ENCODE peak calls at places on chromosomes 2 and 18, in eight cellular contexts. One of them, this sample, is unnamed. For H3K27me3 and H3K9me3, the result is how much of the 10 kb centered on the place peaks cover.

GRCh38 chr2:48530033-48530804 is at the start of gene STON1:
- DNase-seq in left ventricle myocardium inferior: peak
- DNase-seq in SJSA1: peak
- DNase-seq in heart right ventricle: peak
- DNase-seq in lower lobe of right lung: peak
- DNase-seq in MM.1S: no peak
- DNase-seq in AG04450: no peak
- DNase-seq in effector memory CD4-positive, alpha-beta T cell: peak
- DNase-seq in this sample: no peak

GRCh38 chr18:56873441-56874140 is 222.4 kb downstream of the WDR7 start:
- DNase-seq in effector memory CD4-positive, alpha-beta T cell: no peak
- DNase-seq in heart right ventricle: no peak
- DNase-seq in SJSA1: no peak
- DNase-seq in left ventricle myocardium inferior: no peak
- DNase-seq in AG04450: no peak
- DNase-seq in MM.1S: peak
- DNase-seq in lower lobe of right lung: no peak
- DNase-seq in this sample: no peak

GRCh38 chr2:30736461-30737325 is 70.6 kb downstream of the CAPN13 start:
- DNase-seq in heart right ventricle: no peak
- DNase-seq in MM.1S: no peak
- DNase-seq in SJSA1: no peak
- DNase-seq in effector memory CD4-positive, alpha-beta T cell: no peak
- DNase-seq in left ventricle myocardium inferior: no peak
- DNase-seq in AG04450: no peak
- DNase-seq in lower lobe of right lung: no peak
- DNase-seq in this sample: no peak

GRCh38 chr18:63131106-63131943 is 188.2 kb downstream of the BCL2 start:
- DNase-seq in effector memory CD4-positive, alpha-beta T cell: peak
- DNase-seq in AG04450: peak
- DNase-seq in SJSA1: peak
- DNase-seq in heart right ventricle: peak
- DNase-seq in MM.1S: peak
- DNase-seq in lower lobe of right lung: no peak
- DNase-seq in left ventricle myocardium inferior: no peak
- DNase-seq in this sample: peak

GRCh38 chr2:234802845-234803171 is 149.0 kb upstream of the SH3BP4 start:
- DNase-seq in lower lobe of right lung: no peak
- DNase-seq in SJSA1: no peak
- DNase-seq in heart right ventricle: no peak
- DNase-seq in MM.1S: no peak
- DNase-seq in left ventricle myocardium inferior: no peak
- DNase-seq in AG04450: no peak
- DNase-seq in effector memory CD4-positive, alpha-beta T cell: no peak
- DNase-seq in this sample: no peak

GRCh38 chr2:120656273-120656960 is 79.3 kb upstream of the GLI2 start:
- DNase-seq in heart right ventricle: no peak
- DNase-seq in effector memory CD4-positive, alpha-beta T cell: no peak
- DNase-seq in MM.1S: no peak
- DNase-seq in AG04450: no peak
- DNase-seq in lower lobe of right lung: no peak
- DNase-seq in left ventricle myocardium inferior: no peak
- DNase-seq in SJSA1: peak
- DNase-seq in this sample: no peak

GRCh38 chr2:207282916-207283315 is 117.2 kb upstream of the KLF7 start:
- DNase-seq in lower lobe of right lung: no peak
- DNase-seq in heart right ventricle: no peak
- DNase-seq in SJSA1: no peak
- DNase-seq in AG04450: no peak
- DNase-seq in left ventricle myocardium inferior: no peak
- DNase-seq in effector memory CD4-positive, alpha-beta T cell: no peak
- DNase-seq in MM.1S: no peak
- DNase-seq in this sample: no peak

GRCh38 chr2:207258191-207258991 is 92.6 kb upstream of the KLF7 start:
- DNase-seq in MM.1S: no peak
- DNase-seq in AG04450: peak
- DNase-seq in lower lobe of right lung: peak
- DNase-seq in effector memory CD4-positive, alpha-beta T cell: no peak
- DNase-seq in heart right ventricle: peak
- DNase-seq in SJSA1: peak
- DNase-seq in left ventricle myocardium inferior: peak
- DNase-seq in this sample: peak

GRCh38 chr2:212480447-212480846 is 58.2 kb downstream of the ERBB4 start:
- DNase-seq in MM.1S: no peak
- DNase-seq in AG04450: no peak
- DNase-seq in effector memory CD4-positive, alpha-beta T cell: no peak
- DNase-seq in lower lobe of right lung: no peak
- DNase-seq in heart right ventricle: no peak
- DNase-seq in left ventricle myocardium inferior: no peak
- DNase-seq in SJSA1: no peak
- DNase-seq in this sample: no peak

GRCh38 chr2:144550916-144551315 is 31.0 kb upstream of the ZEB2 start:
- DNase-seq in heart right ventricle: no peak
- DNase-seq in effector memory CD4-positive, alpha-beta T cell: no peak
- DNase-seq in AG04450: no peak
- DNase-seq in left ventricle myocardium inferior: no peak
- DNase-seq in lower lobe of right lung: no peak
- DNase-seq in MM.1S: no peak
- DNase-seq in SJSA1: no peak
- DNase-seq in this sample: no peak

GRCh38 chr2:63347361-63347760 is 240.9 kb downstream of the WDPCP start:
- DNase-seq in SJSA1: no peak
- DNase-seq in heart right ventricle: no peak
- DNase-seq in effector memory CD4-positive, alpha-beta T cell: no peak
- DNase-seq in AG04450: no peak
- DNase-seq in lower lobe of right lung: no peak
- DNase-seq in MM.1S: no peak
- DNase-seq in left ventricle myocardium inferior: no peak
- DNase-seq in this sample: no peak

GRCh38 chr2:68388772-68389171 is 23.7 kb downstream of the PLEK start:
- DNase-seq in MM.1S: no peak
- DNase-seq in AG04450: no peak
- DNase-seq in lower lobe of right lung: no peak
- DNase-seq in heart right ventricle: no peak
- DNase-seq in SJSA1: no peak
- DNase-seq in effector memory CD4-positive, alpha-beta T cell: no peak
- DNase-seq in left ventricle myocardium inferior: no peak
- DNase-seq in this sample: no peak

GRCh38 chr2:68391869-68392268 is 26.8 kb downstream of the PLEK start:
- DNase-seq in MM.1S: no peak
- DNase-seq in effector memory CD4-positive, alpha-beta T cell: no peak
- DNase-seq in AG04450: no peak
- DNase-seq in left ventricle myocardium inferior: no peak
- DNase-seq in heart right ventricle: no peak
- DNase-seq in SJSA1: no peak
- DNase-seq in lower lobe of right lung: no peak
- DNase-seq in this sample: no peak

GRCh38 chr2:68390600-68390999 is 25.5 kb downstream of the PLEK start:
- DNase-seq in left ventricle myocardium inferior: no peak
- DNase-seq in MM.1S: no peak
- DNase-seq in heart right ventricle: no peak
- DNase-seq in lower lobe of right lung: no peak
- DNase-seq in AG04450: no peak
- DNase-seq in SJSA1: no peak
- DNase-seq in effector memory CD4-positive, alpha-beta T cell: no peak
- DNase-seq in this sample: no peak

GRCh38 chr2:68391099-68391498 is 26.0 kb downstream of the PLEK start:
- DNase-seq in SJSA1: no peak
- DNase-seq in AG04450: no peak
- DNase-seq in lower lobe of right lung: no peak
- DNase-seq in MM.1S: no peak
- DNase-seq in effector memory CD4-positive, alpha-beta T cell: no peak
- DNase-seq in heart right ventricle: no peak
- DNase-seq in left ventricle myocardium inferior: no peak
- DNase-seq in this sample: no peak

DNA sequence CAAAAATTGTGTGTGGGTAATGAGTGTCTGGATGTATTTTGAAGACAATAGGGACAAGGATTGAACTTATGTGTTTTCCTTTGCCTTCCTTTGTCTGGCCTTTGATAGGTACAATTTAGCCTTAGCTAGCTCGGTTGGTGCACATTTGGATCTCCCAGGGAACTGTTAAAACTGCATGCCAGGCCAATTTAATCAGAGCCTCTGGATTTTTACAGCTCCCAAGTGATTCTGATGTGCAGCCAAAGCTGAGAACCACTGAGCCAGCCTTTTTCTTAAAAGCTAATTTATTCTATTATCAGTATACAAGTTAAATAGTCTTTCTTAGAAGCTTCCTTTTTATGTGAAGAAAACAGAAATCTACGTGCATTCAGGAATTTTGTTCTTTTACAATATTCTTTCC is 25.0 kb downstream of the PLEK start:
- DNase-seq in effector memory CD4-positive, alpha-beta T cell: no peak
- DNase-seq in heart right ventricle: no peak
- DNase-seq in SJSA1: no peak
- DNase-seq in lower lobe of right lung: no peak
- DNase-seq in MM.1S: no peak
- DNase-seq in left ventricle myocardium inferior: no peak
- DNase-seq in AG04450: no peak
- DNase-seq in this sample: no peak
- H3K4me3 ChIP-seq in effector memory CD4-positive, alpha-beta T cell: no peak
- H3K4me3 ChIP-seq in heart right ventricle: no peak
- H3K4me3 ChIP-seq in SJSA1: no peak
- H3K4me3 ChIP-seq in lower lobe of right lung: no peak
- H3K4me3 ChIP-seq in MM.1S: peak
- H3K4me3 ChIP-seq in left ventricle myocardium inferior: no peak
- H3K4me3 ChIP-seq in AG04450: no peak
- H3K4me3 ChIP-seq in this sample: no peak

GRCh38 chr2:218997730-218998129 is 4.5 kb upstream of the CRYBA2 start:
- DNase-seq in lower lobe of right lung: no peak
- DNase-seq in effector memory CD4-positive, alpha-beta T cell: no peak
- DNase-seq in MM.1S: no peak
- DNase-seq in left ventricle myocardium inferior: no peak
- DNase-seq in heart right ventricle: no peak
- DNase-seq in SJSA1: no peak
- DNase-seq in AG04450: no peak
- DNase-seq in this sample: no peak

GRCh38 chr2:218999881-219000568 is 6.8 kb upstream of the CRYBA2 start:
- DNase-seq in AG04450: no peak
- DNase-seq in heart right ventricle: no peak
- DNase-seq in MM.1S: no peak
- DNase-seq in effector memory CD4-positive, alpha-beta T cell: no peak
- DNase-seq in SJSA1: no peak
- DNase-seq in lower lobe of right lung: no peak
- DNase-seq in left ventricle myocardium inferior: no peak
- DNase-seq in this sample: no peak

GRCh38 chr2:218998414-218999002 is 5.3 kb upstream of the CRYBA2 start:
- DNase-seq in left ventricle myocardium inferior: no peak
- DNase-seq in effector memory CD4-positive, alpha-beta T cell: no peak
- DNase-seq in heart right ventricle: no peak
- DNase-seq in AG04450: no peak
- DNase-seq in SJSA1: no peak
- DNase-seq in lower lobe of right lung: no peak
- DNase-seq in MM.1S: no peak
- DNase-seq in this sample: no peak

GRCh38 chr2:219000569-219000960 is 7.3 kb upstream of the CRYBA2 start:
- DNase-seq in effector memory CD4-positive, alpha-beta T cell: no peak
- DNase-seq in MM.1S: no peak
- DNase-seq in SJSA1: no peak
- DNase-seq in AG04450: no peak
- DNase-seq in lower lobe of right lung: no peak
- DNase-seq in left ventricle myocardium inferior: no peak
- DNase-seq in heart right ventricle: no peak
- DNase-seq in this sample: no peak

DNA sequence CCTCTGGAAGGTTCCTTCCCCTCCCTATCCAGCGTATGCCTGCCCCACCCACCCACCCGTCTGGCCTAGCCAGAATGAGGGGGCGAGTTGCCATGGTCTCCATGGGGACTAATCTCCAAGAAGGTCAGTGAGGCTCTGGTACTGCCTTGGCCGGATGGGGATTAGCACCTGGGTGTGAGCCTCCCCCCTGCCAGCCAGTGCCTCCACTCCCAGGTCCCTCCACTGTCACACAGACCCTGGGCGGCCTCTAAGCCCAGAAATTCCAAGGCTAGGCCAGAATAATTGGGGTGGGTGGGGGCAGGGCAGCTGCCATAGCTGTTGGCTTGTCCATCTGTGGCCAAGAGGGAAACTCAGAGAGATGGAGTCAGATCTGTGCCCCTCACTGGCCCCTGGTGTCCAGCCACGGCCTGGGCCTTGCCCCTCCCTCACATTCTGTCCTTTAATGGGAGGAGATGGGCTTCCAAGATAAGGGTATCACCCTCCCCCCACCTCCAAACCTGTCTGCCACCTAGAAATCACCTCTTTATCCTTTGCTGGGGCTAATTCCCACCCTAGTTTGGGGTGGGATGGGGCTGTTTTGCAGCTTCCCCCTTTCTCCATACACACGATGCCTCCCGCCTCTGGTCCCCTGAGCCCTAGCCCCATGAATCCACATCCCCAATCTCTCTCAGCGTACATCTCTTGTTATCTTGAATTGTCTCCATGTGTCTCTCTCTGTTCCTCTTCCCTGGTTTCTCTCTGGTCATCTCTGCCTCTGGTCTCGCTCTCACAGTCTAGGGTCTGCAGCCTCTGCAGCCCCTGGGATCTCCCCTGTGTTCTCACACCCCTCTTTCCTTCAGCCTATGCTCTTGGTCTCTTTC is 6.0 kb upstream of the CRYBA2 start:
- DNase-seq in MM.1S: peak
- DNase-seq in AG04450: no peak
- DNase-seq in heart right ventricle: no peak
- DNase-seq in left ventricle myocardium inferior: no peak
- DNase-seq in SJSA1: no peak
- DNase-seq in effector memory CD4-positive, alpha-beta T cell: no peak
- DNase-seq in lower lobe of right lung: no peak
- DNase-seq in this sample: no peak
- H3K27me3 ChIP-seq in MM.1S: half or more
- H3K27me3 ChIP-seq in AG04450: half or more
- H3K27me3 ChIP-seq in heart right ventricle: half or more
- H3K27me3 ChIP-seq in left ventricle myocardium inferior: half or more
- H3K27me3 ChIP-seq in SJSA1: half or more
- H3K27me3 ChIP-seq in effector memory CD4-positive, alpha-beta T cell: half or more
- H3K27me3 ChIP-seq in lower lobe of right lung: half or more
- H3K27me3 ChIP-seq in this sample: under half

GRCh38 chr2:71919701-71920100 is 228.0 kb downstream of the CYP26B1 start:
- DNase-seq in heart right ventricle: no peak
- DNase-seq in left ventricle myocardium inferior: no peak
- DNase-seq in MM.1S: no peak
- DNase-seq in SJSA1: no peak
- DNase-seq in AG04450: no peak
- DNase-seq in effector memory CD4-positive, alpha-beta T cell: no peak
- DNase-seq in lower lobe of right lung: no peak
- DNase-seq in this sample: no peak
- H3K9me3 ChIP-seq in heart right ventricle: under half
- H3K9me3 ChIP-seq in left ventricle myocardium inferior: under half
- H3K9me3 ChIP-seq in MM.1S: under half
- H3K9me3 ChIP-seq in SJSA1: under half
- H3K9me3 ChIP-seq in AG04450: under half
- H3K9me3 ChIP-seq in effector memory CD4-positive, alpha-beta T cell: under half
- H3K9me3 ChIP-seq in lower lobe of right lung: under half
- H3K9me3 ChIP-seq in this sample: under half

DNA sequence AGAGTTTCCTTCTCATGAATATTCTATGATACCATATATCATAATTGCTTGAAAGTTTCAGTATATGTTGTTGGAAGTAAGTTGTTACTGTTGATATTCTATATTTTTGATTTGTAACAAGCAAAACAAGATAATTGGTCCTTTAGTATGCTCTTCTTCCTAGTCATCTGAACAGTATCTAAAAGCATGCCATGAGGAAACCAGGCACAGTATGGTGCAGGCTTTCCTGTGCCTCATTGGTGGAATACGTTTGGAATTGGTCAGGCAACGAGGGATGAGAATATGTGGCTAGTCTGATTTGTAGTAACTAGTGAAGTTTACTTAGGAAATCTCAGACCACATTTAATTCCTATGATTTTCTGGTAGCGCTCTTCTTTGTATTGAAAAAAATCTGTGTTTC is 22.8 kb downstream of the ASXL3 start:
- DNase-seq in heart right ventricle: no peak
- DNase-seq in lower lobe of right lung: no peak
- DNase-seq in effector memory CD4-positive, alpha-beta T cell: no peak
- DNase-seq in MM.1S: no peak
- DNase-seq in AG04450: no peak
- DNase-seq in SJSA1: no peak
- DNase-seq in left ventricle myocardium inferior: no peak
- DNase-seq in this sample: no peak
- H3K4me3 ChIP-seq in heart right ventricle: no peak
- H3K4me3 ChIP-seq in lower lobe of right lung: no peak
- H3K4me3 ChIP-seq in effector memory CD4-positive, alpha-beta T cell: no peak
- H3K4me3 ChIP-seq in MM.1S: no peak
- H3K4me3 ChIP-seq in AG04450: no peak
- H3K4me3 ChIP-seq in SJSA1: no peak
- H3K4me3 ChIP-seq in left ventricle myocardium inferior: no peak
- H3K4me3 ChIP-seq in this sample: no peak

This sample was measured in right atrium auricular region.